ENCODE peak calls at places on chromosomes 16 and 17, in eight cellular contexts. D, Q, G, R, A, S, J and O are unnamed samples.

GRCh38 chr17:61431594-61432311 is 20.5 kb upstream of the TBX4 start:
- DNase-seq in D (no peak), Q (peak), G (no peak), R (no peak), A (no peak), S (peak), J (no peak), O (peak)

GRCh38 chr16:49649013-49649785 is 206.7 kb downstream of the ZNF423 start:
- DNase-seq in D (no peak), Q (peak), G (no peak), R (no peak), A (no peak), S (peak), J (no peak), O (peak)

GRCh38 chr17:28468781-28469180 is 4.7 kb upstream of the SLC13A2 start:
- DNase-seq in D (no peak), Q (no peak), G (no peak), R (no peak), A (no peak), S (no peak), J (no peak), O (no peak)

GRCh38 chr16:54933281-54934150 is 2.9 kb downstream of the IRX5 start:
- DNase-seq in D (no peak), Q (peak), G (no peak), R (no peak), A (no peak), S (no peak), J (no peak), O (no peak)

GRCh38 chr17:78995761-78996451 is 13.7 kb downstream of the CANT1 start:
- DNase-seq in D (no peak), Q (no peak), G (no peak), R (no peak), A (peak), S (no peak), J (no peak), O (no peak)

GRCh38 chr16:30054959-30055553 is 10.5 kb upstream of the ALDOA start:
- DNase-seq in D (no peak), Q (no peak), G (no peak), R (no peak), A (no peak), S (no peak), J (no peak), O (no peak)

GRCh38 chr16:67349172-67349571 is 22.6 kb downstream of the LRRC36 start:
- DNase-seq in D (peak), Q (peak), G (no peak), R (no peak), A (no peak), S (no peak), J (no peak), O (peak)

GRCh38 chr17:33596904-33597303 is 303.8 kb upstream of the ASIC2 start:
- DNase-seq in D (no peak), Q (no peak), G (no peak), R (no peak), A (no peak), S (no peak), J (no peak), O (no peak)

GRCh38 chr16:24539850-24540484 is 601 bp downstream of the RBBP6 start:
- DNase-seq in D (no peak), Q (no peak), G (peak), R (peak), A (peak), S (no peak), J (no peak), O (peak)

GRCh38 chr17:73720187-73720834 is 76.1 kb upstream of the SDK2 start:
- DNase-seq in D (no peak), Q (no peak), G (no peak), R (no peak), A (no peak), S (no peak), J (no peak), O (no peak)

GRCh38 chr17:35460354-35460851 is 11.8 kb upstream of the SLFN13 start:
- DNase-seq in D (peak), Q (no peak), G (no peak), R (peak), A (no peak), S (no peak), J (no peak), O (no peak)

GRCh38 chr17:32798938-32799337 is 78.0 kb downstream of the MYO1D start:
- DNase-seq in D (no peak), Q (no peak), G (no peak), R (no peak), A (no peak), S (no peak), J (no peak), O (no peak)

GRCh38 chr16:27729516-27730304 is 179.8 kb downstream of the KATNIP start:
- DNase-seq in D (no peak), Q (peak), G (peak), R (no peak), A (no peak), S (no peak), J (no peak), O (peak)

GRCh38 chr16:54927125-54928015 is 3.3 kb upstream of the IRX5 start:
- DNase-seq in D (no peak), Q (peak), G (no peak), R (no peak), A (no peak), S (no peak), J (no peak), O (no peak)

GRCh38 chr16:11056090-11056988 is 112.0 kb downstream of the CLEC16A start:
- DNase-seq in D (no peak), Q (peak), G (no peak), R (no peak), A (no peak), S (no peak), J (no peak), O (peak)

GRCh38 chr17:73476890-73477350 is 165.1 kb upstream of the CDC42EP4 start:
- DNase-seq in D (no peak), Q (no peak), G (no peak), R (peak), A (no peak), S (no peak), J (no peak), O (no peak)

GRCh38 chr16:76926042-76926441 is 264.9 kb upstream of the MON1B start:
- DNase-seq in D (no peak), Q (no peak), G (no peak), R (no peak), A (no peak), S (no peak), J (no peak), O (no peak)

GRCh38 chr16:54554581-54554980 is 268.0 kb upstream of the IRX3 start:
- DNase-seq in D (no peak), Q (no peak), G (no peak), R (no peak), A (no peak), S (no peak), J (no peak), O (no peak)

GRCh38 chr17:60325730-60326524 is 66.0 kb downstream of the USP32 start:
- DNase-seq in D (no peak), Q (no peak), G (no peak), R (no peak), A (no peak), S (no peak), J (no peak), O (no peak)

DNA sequence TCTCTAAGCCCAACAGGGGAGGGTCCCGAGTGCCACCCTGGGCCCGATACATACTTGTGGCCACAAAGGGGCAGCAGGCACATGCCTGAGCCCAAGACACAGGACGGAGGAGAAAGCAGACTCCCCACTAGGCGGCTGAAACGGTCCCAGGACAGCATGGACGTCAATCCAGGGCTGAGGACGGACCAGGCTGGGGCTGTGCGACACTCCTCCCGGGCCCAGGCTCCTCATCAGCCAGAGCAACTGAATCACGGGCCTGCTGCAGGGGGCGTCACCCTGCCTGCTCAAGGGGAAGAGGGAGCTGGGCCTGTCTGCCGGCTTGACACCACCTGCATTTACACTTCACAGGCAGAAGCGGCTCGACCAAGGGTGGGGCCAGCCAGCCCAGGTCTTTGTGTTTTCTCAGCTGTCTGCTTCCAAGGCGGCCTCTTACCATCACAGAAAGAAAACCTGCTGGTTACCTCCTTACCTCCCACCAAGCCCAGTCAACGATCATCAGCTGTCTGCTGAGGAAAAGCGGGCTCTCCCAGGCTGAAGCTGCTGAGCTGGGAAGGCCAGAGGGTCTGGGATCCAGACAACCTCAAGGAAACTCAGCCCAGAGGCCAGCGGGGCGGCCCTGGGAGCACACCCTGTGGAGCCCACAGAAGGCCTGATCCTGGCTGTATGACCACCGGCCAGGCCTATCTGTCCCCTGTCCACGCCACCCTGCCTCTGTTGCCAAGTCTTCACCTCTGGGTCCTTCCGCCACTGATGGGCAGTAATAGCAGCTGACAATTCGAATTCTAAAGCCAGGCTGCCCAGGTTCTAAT is 26.4 kb downstream of the KIFC3 start:
- DNase-seq in D (no peak), Q (peak), G (no peak), R (no peak), A (no peak), S (peak), J (peak), O (peak)
- TF ChIP-seq CTCF in D (peak), Q (peak), G (no peak), R (no peak), A (no peak), S (peak), J (peak), O (peak)

GRCh38 chr17:2598166-2598565 is 4.7 kb downstream of the PAFAH1B1 start:
- DNase-seq in D (no peak), Q (peak), G (no peak), R (no peak), A (no peak), S (peak), J (no peak), O (peak)
- H3K4me3 ChIP-seq in D (no peak), Q (no peak), G (no peak), R (no peak), A (no peak), S (no peak), J (peak), O (no peak)

GRCh38 chr17:5299383-5299782 is 17.3 kb downstream of the RABEP1 start:
- DNase-seq in D (no peak), Q (no peak), G (no peak), R (no peak), A (no peak), S (no peak), J (no peak), O (no peak)

GRCh38 chr17:5291683-5292082 is 9.6 kb downstream of the RABEP1 start:
- DNase-seq in D (no peak), Q (no peak), G (no peak), R (no peak), A (no peak), S (no peak), J (no peak), O (no peak)

DNA sequence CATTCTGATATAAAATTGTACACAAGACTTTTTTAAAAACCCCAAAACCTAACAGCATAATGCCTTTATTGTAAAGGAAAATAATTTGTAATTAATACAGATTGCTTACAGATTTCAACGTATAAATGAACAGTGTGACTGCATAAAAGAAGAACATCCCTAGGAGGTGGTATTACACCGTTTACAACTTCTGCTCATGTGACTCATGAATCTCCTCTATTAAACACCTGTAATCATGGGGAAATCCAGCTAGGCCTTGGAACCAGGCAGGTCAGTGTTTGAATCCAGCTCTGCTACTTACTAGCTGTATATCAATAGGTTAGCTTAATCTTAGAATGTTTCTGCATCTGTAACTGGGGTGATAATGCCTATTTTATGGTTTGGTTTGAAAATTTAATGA is 15.2 kb downstream of the RABEP1 start:
- DNase-seq in D (peak), Q (no peak), G (no peak), R (no peak), A (no peak), S (no peak), J (no peak), O (no peak)
- TF ChIP-seq CTCF in D (no peak), Q (no peak), G (no peak), R (no peak), A (no peak), S (no peak), J (no peak), O (no peak)

GRCh38 chr17:227581-228222 is 46.3 kb upstream of the DOC2B start:
- DNase-seq in D (no peak), Q (no peak), G (no peak), R (peak), A (no peak), S (no peak), J (no peak), O (no peak)

GRCh38 chr17:226773-227580 is 45.5 kb upstream of the DOC2B start:
- DNase-seq in D (no peak), Q (no peak), G (no peak), R (peak), A (no peak), S (no peak), J (no peak), O (no peak)

GRCh38 chr17:229130-229944 is 47.9 kb upstream of the DOC2B start:
- DNase-seq in D (no peak), Q (peak), G (no peak), R (peak), A (no peak), S (peak), J (no peak), O (peak)

GRCh38 chr17:229945-230235 is 48.4 kb upstream of the DOC2B start:
- DNase-seq in D (no peak), Q (no peak), G (no peak), R (peak), A (no peak), S (no peak), J (no peak), O (no peak)

DNA sequence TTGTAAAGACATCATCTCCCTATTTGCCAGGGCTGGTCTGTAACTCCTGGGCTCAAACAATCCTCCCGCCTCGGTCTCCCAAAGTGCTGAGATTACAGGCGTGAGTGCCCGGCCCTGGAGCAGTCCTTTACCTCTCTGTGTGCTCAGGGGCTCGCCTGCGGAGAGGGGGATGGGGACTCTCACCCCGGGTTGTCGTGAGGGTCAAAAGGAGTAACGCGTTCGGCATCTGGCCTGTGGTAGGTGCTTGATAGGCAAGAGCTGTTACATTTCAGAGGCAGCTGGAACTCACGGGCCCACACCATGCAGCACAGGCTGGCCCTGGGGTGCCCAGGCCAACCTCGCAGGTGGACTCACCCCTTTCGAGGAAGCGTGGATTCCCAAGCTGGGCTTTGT is 46.8 kb upstream of the DOC2B start:
- DNase-seq in D (no peak), Q (no peak), G (no peak), R (peak), A (no peak), S (no peak), J (no peak), O (no peak)
- H3K4me3 ChIP-seq in D (no peak), Q (no peak), G (no peak), R (no peak), A (no peak), S (no peak), J (no peak), O (no peak)

DNA sequence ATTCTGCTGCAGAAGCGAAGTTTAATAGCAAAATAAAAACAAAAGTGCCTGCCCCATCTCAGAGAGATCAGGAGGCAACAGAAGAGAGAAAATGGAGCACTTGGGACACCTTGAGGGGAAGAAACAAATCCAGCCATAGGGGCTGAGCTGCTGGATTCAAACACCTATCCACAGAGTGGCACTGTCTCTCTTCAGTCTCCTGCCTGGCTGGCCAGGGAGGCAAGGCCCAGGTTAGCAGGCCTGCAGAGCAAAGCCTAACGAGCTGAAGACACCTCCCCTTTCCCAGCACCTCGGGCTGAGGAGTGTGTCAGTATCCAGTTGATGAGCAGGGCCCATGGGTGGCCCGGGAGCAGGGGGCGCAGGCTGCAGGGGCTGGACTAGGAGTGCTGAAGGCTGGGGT is 8.8 kb upstream of the KRT31 start:
- DNase-seq in D (no peak), Q (no peak), G (no peak), R (no peak), A (no peak), S (no peak), J (no peak), O (peak)
- TF ChIP-seq CTCF in D (peak), Q (no peak), G (no peak), R (no peak), A (no peak), S (no peak), J (no peak), O (peak)

DNA sequence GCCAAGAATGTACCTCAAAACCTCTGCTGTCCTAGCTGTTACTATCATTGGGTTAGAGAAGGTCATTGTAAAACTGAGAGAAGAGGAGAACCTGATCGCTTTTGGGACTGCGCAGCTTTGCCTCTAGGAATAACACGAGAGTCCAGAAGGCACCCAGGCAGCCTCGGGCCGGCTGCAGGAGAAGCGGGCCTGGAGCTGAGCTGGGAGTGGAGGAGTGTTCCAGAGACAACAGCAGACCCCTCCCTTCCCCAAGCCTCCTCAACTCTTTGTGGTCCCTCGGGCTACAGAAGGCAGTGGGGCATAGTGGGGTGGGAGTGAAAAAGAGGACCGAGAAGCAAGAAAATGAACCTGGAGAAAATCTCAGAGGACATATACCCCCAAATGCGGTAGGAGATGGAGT is 13.1 kb upstream of the HOXB2 start:
- DNase-seq in D (no peak), Q (no peak), G (no peak), R (no peak), A (no peak), S (no peak), J (no peak), O (no peak)
- H3K4me3 ChIP-seq in D (no peak), Q (peak), G (no peak), R (no peak), A (no peak), S (no peak), J (no peak), O (no peak)

GRCh38 chr16:10039220-10040096 is 142.8 kb downstream of the GRIN2A start:
- DNase-seq in D (no peak), Q (peak), G (peak), R (no peak), A (no peak), S (no peak), J (peak), O (no peak)
- TF ChIP-seq CTCF in D (no peak), Q (no peak), G (no peak), R (peak), A (peak), S (no peak), J (peak), O (no peak)